ENCODE peak calls at places on chromosomes 1 and 21, in five cellular contexts. F, M, A, J and W are unnamed samples.

GRCh38 chr1:47187226-47187925 is 2.5 kb downstream of the PDZK1IP1 start:
- DNase-seq in F (no peak), J (no peak), M (no peak), A (no peak), W (no peak)

GRCh38 chr1:98053471-98054366 is 132.9 kb upstream of the DPYD start:
- DNase-seq in A (peak), M (peak), F (peak), J (peak), W (no peak)

GRCh38 chr1:42214447-42214871 is 49.9 kb upstream of the GUCA2A start:
- DNase-seq in M (no peak), J (no peak), F (peak), A (no peak), W (no peak)

GRCh38 chr1:73913025-73913424 is 285.0 kb downstream of the LRRIQ3 start:
- DNase-seq in M (no peak), A (no peak), F (no peak), J (no peak), W (no peak)

GRCh38 chr1:1631793-1632420 is at the start of gene MMP23B:
- DNase-seq in A (no peak), J (no peak), M (no peak), F (no peak), W (no peak)

GRCh38 chr1:61627365-61627764 is 97.6 kb downstream of the TM2D1 start:
- DNase-seq in J (no peak), A (no peak), M (no peak), F (no peak), W (no peak)

GRCh38 chr1:180181048-180181447 is 26.4 kb downstream of the QSOX1 start:
- DNase-seq in A (no peak), J (no peak), F (peak), M (no peak), W (no peak)

GRCh38 chr1:232136136-232136535 is 493.8 kb downstream of the SIPA1L2 start:
- DNase-seq in J (no peak), A (no peak), F (no peak), M (no peak), W (no peak)

GRCh38 chr1:240304466-240304865 is 212.8 kb downstream of the FMN2 start:
- DNase-seq in M (no peak), A (no peak), J (no peak), F (no peak), W (no peak)

GRCh38 chr1:29698033-29698432 is 461.7 kb downstream of the PTPRU start:
- DNase-seq in M (no peak), A (no peak), F (peak), J (no peak), W (peak)

GRCh38 chr1:12075195-12076114 is 12.4 kb downstream of the TNFRSF8 start:
- DNase-seq in A (no peak), J (no peak), M (no peak), F (no peak), W (peak)

GRCh38 chr1:193338194-193338593 is 151.8 kb upstream of the B3GALT2 start:
- DNase-seq in M (no peak), A (no peak), J (no peak), F (no peak), W (no peak)

GRCh38 chr1:225454067-225454618 is 26.3 kb upstream of the LBR start:
- DNase-seq in M (no peak), F (no peak), A (no peak), J (no peak), W (peak)

GRCh38 chr1:31891280-31891679 is 46.9 kb downstream of the PTP4A2 start:
- DNase-seq in M (no peak), F (no peak), J (no peak), A (no peak), W (no peak)

GRCh38 chr1:173475564-173476196 is 1.5 kb upstream of the PRDX6 start:
- DNase-seq in M (no peak), A (no peak), F (no peak), J (no peak), W (no peak)

GRCh38 chr1:243831463-243831862 is 18.6 kb downstream of the AKT3 start:
- DNase-seq in M (no peak), A (no peak), J (no peak), F (no peak), W (no peak)

GRCh38 chr1:2146836-2147517 is 47.6 kb downstream of the FAAP20 start:
- DNase-seq in M (no peak), F (no peak), J (no peak), A (no peak), W (no peak)

GRCh38 chr21:45361033-45361997 is 43.6 kb upstream of the COL18A1 start:
- DNase-seq in J (no peak), F (no peak), A (no peak), M (no peak), W (no peak)

GRCh38 chr1:151370211-151370911 is 2.1 kb downstream of the SELENBP1 start:
- DNase-seq in A (no peak), F (peak), J (no peak), M (no peak), W (no peak)

GRCh38 chr1:153940756-153941155 is 5.8 kb downstream of the DENND4B start:
- DNase-seq in F (no peak), M (no peak), A (no peak), J (no peak), W (no peak)

GRCh38 chr1:40848530-40849189 is 13.5 kb downstream of the CITED4 start:
- DNase-seq in F (peak), J (peak), A (peak), M (no peak), W (peak)

GRCh38 chr1:180948357-180948756 is 35.7 kb downstream of the KIAA1614 start:
- DNase-seq in J (no peak), M (no peak), F (no peak), A (no peak), W (no peak)

GRCh38 chr1:193709607-193710006 is 523.2 kb upstream of the B3GALT2 start:
- DNase-seq in M (no peak), A (no peak), F (no peak), J (no peak), W (no peak)

GRCh38 chr21:42683371-42684108 is 30.1 kb downstream of the PDE9A start:
- DNase-seq in A (no peak), M (no peak), F (no peak), J (no peak), W (no peak)

GRCh38 chr21:33064623-33064996 is 5.3 kb upstream of the OLIG1 start:
- DNase-seq in F (no peak), M (no peak), J (peak), A (peak), W (no peak)

GRCh38 chr1:28078680-28079626 is 9.5 kb downstream of the EYA3 start:
- DNase-seq in A (no peak), F (no peak), J (no peak), M (no peak), W (no peak)

GRCh38 chr1:6488602-6489382 is 2.7 kb downstream of the PLEKHG5 start:
- DNase-seq in A (no peak), M (no peak), F (no peak), J (no peak), W (peak)

GRCh38 chr1:13832536-13832935 is 132.5 kb downstream of the PRDM2 start:
- DNase-seq in A (no peak), F (no peak), M (no peak), J (no peak), W (no peak)

GRCh38 chr1:19815801-19816736 is 986 bp upstream of the RNF186 start:
- DNase-seq in J (no peak), A (no peak), F (no peak), M (no peak), W (peak)

GRCh38 chr21:38831526-38832467 is 26.1 kb downstream of the ETS2 start:
- DNase-seq in F (peak), M (no peak), A (no peak), J (no peak), W (peak)

GRCh38 chr1:164694505-164694904 is 135.5 kb downstream of the PBX1 start:
- DNase-seq in J (no peak), M (no peak), A (no peak), F (no peak), W (no peak)

GRCh38 chr1:107198581-107198980 is 57.7 kb downstream of the NTNG1 start:
- DNase-seq in M (no peak), F (no peak), J (no peak), A (no peak), W (no peak)

GRCh38 chr21:17828223-17828622 is 9.1 kb upstream of the C21orf91 start:
- DNase-seq in F (no peak), J (no peak), M (no peak), A (no peak), W (no peak)

GRCh38 chr1:95650631-95651030 is 416.6 kb downstream of the RWDD3 start:
- DNase-seq in J (no peak), M (no peak), A (no peak), F (no peak), W (peak)

GRCh38 chr1:87367549-87367948 is 38.9 kb downstream of the LMO4 start:
- DNase-seq in A (no peak), M (no peak), J (no peak), F (no peak), W (no peak)

GRCh38 chr21:17045214-17045835 is 467.5 kb upstream of the CXADR start:
- DNase-seq in M (no peak), J (no peak), A (no peak), F (peak), W (peak)